ENCODE peak calls at places on chromosomes 6 and 20, in six cellular contexts. F is mesenteric fat pad; H is HTR-8/SVneo; G is CD8-positive, alpha-beta memory T cell; M is stimulated activated CD4-positive, alpha-beta T cell treated with anti-CD3 and anti-CD28 coated beads, Interleukin-1b, Interleukin-23, amount 100 ng/mL, for 48 hours; B is suprapubic skin. C is an unnamed sample.

GRCh38 chr20:38947931-38948362 is 14.2 kb upstream of the DHX35 start:
- DNase-seq in F (no peak), H (no peak), G (no peak), M (no peak), B (no peak), C (no peak)

GRCh38 chr20:1894471-1894950 is 696 bp upstream of the SIRPA start:
- DNase-seq in F (no peak), H (peak), G (no peak), M (no peak), B (peak), C (peak)

GRCh38 chr6:150857062-150857905 is 8.2 kb upstream of the MTHFD1L start:
- DNase-seq in F (no peak), H (peak), G (no peak), M (no peak), B (no peak), C (peak)

GRCh38 chr6:88983532-88983931 is 20.1 kb upstream of the RNGTT start:
- DNase-seq in F (no peak), H (peak), G (no peak), M (no peak), B (no peak), C (no peak)

GRCh38 chr6:85669735-85670194 is 27.1 kb upstream of the SYNCRIP start:
- DNase-seq in F (no peak), H (no peak), G (peak), M (peak), B (no peak), C (no peak)

GRCh38 chr6:163872335-163872734 is 457.8 kb downstream of the QKI start:
- DNase-seq in F (no peak), H (peak), G (no peak), M (no peak), B (no peak), C (no peak)

GRCh38 chr6:42136508-42137191 is 5.8 kb downstream of the C6orf132 start:
- DNase-seq in F (no peak), H (peak), G (no peak), M (peak), B (no peak), C (peak)

GRCh38 chr6:56690519-56691200 is 48.0 kb upstream of the DST start:
- DNase-seq in F (no peak), H (no peak), G (no peak), M (no peak), B (no peak), C (no peak)

GRCh38 chr6:104484626-104485025 is 375.1 kb downstream of the HACE1 start:
- DNase-seq in F (no peak), H (no peak), G (no peak), M (no peak), B (no peak), C (no peak)

GRCh38 chr20:263701-264100 is 6.2 kb downstream of the DEFB132 start:
- DNase-seq in F (no peak), H (no peak), G (no peak), M (no peak), B (no peak), C (no peak)

GRCh38 chr20:58086763-58087566 is 141.5 kb downstream of the ANKRD60 start:
- DNase-seq in F (no peak), H (peak), G (no peak), M (no peak), B (no peak), C (peak)

GRCh38 chr6:70527071-70527737 is 39.5 kb upstream of the SDHAF4 start:
- DNase-seq in F (no peak), H (no peak), G (no peak), M (no peak), B (no peak), C (no peak)

GRCh38 chr6:113871975-113872374 is 14.8 kb downstream of the MARCKS start:
- DNase-seq in F (no peak), H (no peak), G (no peak), M (no peak), B (no peak), C (no peak)

GRCh38 chr6:11207199-11207968 is 25.1 kb downstream of the NEDD9 start:
- DNase-seq in F (no peak), H (peak), G (no peak), M (no peak), B (peak), C (peak)

C was measured in thyroid gland.